ENCODE peak calls at places on chromosomes 7 and 10, in five cellular contexts. Y is body of pancreas, K is GM06990, X is bronchial epithelial cell, E is uterus. B is an unnamed sample.

GRCh38 chr10:132540456-132540855 is 2.9 kb downstream of the INPP5A start:
- DNase-seq in Y (peak), K (no peak), X (peak), E (peak), B (peak)

GRCh38 chr10:33746878-33747277 is 412.4 kb upstream of the NRP1 start:
- DNase-seq in Y (no peak), K (no peak), X (no peak), E (no peak), B (no peak)

GRCh38 chr10:119209050-119209735 is 1.8 kb downstream of the GRK5 start:
- DNase-seq in Y (peak), K (peak), X (peak), E (peak), B (peak)

GRCh38 chr7:140607441-140607989 is 33.1 kb downstream of the DENND2A start:
- DNase-seq in Y (peak), K (no peak), X (no peak), E (peak), B (peak)

GRCh38 chr7:129557686-129558481 is 53.6 kb upstream of the NRF1 start:
- DNase-seq in Y (no peak), K (no peak), X (no peak), E (no peak), B (no peak)

GRCh38 chr10:43822509-43823236 is 174.0 kb upstream of the ZNF32 start:
- DNase-seq in Y (no peak), K (no peak), X (no peak), E (peak), B (no peak)

GRCh38 chr7:26151096-26151495 is 902 bp upstream of the NFE2L3 start:
- DNase-seq in Y (no peak), K (no peak), X (no peak), E (no peak), B (no peak)

GRCh38 chr7:152617056-152617455 is 58.9 kb downstream of the XRCC2 start:
- DNase-seq in Y (no peak), K (no peak), X (no peak), E (no peak), B (no peak)

GRCh38 chr7:156892086-156892800 is 740 bp downstream of the LMBR1 start:
- DNase-seq in Y (peak), K (peak), X (no peak), E (peak), B (peak)

GRCh38 chr10:13739178-13739577 is 152.4 kb downstream of the PRPF18 start:
- DNase-seq in Y (no peak), K (no peak), X (no peak), E (no peak), B (no peak)

GRCh38 chr7:6556196-6556595 is 4.9 kb upstream of the GRID2IP start:
- DNase-seq in Y (no peak), K (no peak), X (no peak), E (no peak), B (no peak)

GRCh38 chr7:3301831-3302618 is 973 bp downstream of the SDK1 start:
- DNase-seq in Y (no peak), K (no peak), X (no peak), E (no peak), B (no peak)

GRCh38 chr10:89738551-89739209 is 37.3 kb downstream of the KIF20B start:
- DNase-seq in Y (no peak), K (peak), X (no peak), E (no peak), B (no peak)

GRCh38 chr7:155764432-155764798 is 47.8 kb downstream of the SHH start:
- DNase-seq in Y (no peak), K (no peak), X (no peak), E (no peak), B (no peak)

GRCh38 chr10:184911-185310 is 49.7 kb downstream of the ZMYND11 start:
- DNase-seq in Y (no peak), K (no peak), X (peak), E (no peak), B (no peak)

GRCh38 chr7:55242613-55243012 is 122.5 kb upstream of the LANCL2 start:
- DNase-seq in Y (no peak), K (no peak), X (peak), E (no peak), B (no peak)

GRCh38 chr7:14685112-14685511 is 217.4 kb downstream of the DGKB start:
- DNase-seq in Y (no peak), K (no peak), X (no peak), E (no peak), B (no peak)

GRCh38 chr10:25748509-25748908 is 185.5 kb upstream of the MYO3A start:
- DNase-seq in Y (no peak), K (no peak), X (no peak), E (no peak), B (no peak)

GRCh38 chr7:83646027-83646426 is 2.9 kb downstream of the SEMA3E start:
- DNase-seq in Y (no peak), K (no peak), X (no peak), E (no peak), B (no peak)

GRCh38 chr10:75179657-75180177 is 30.9 kb upstream of the VDAC2 start:
- DNase-seq in Y (no peak), K (no peak), X (no peak), E (no peak), B (no peak)

GRCh38 chr7:149720372-149721083 is 52.9 kb downstream of the ZNF467 start:
- DNase-seq in Y (peak), K (no peak), X (no peak), E (no peak), B (peak)

GRCh38 chr10:108052981-108053380 is 888.5 kb upstream of the SORCS1 start:
- DNase-seq in Y (no peak), K (no peak), X (peak), E (no peak), B (no peak)

GRCh38 chr10:95793401-95794045 is 37.6 kb downstream of the ENTPD1 start:
- DNase-seq in Y (no peak), K (no peak), X (no peak), E (no peak), B (no peak)

GRCh38 chr7:80678703-80679102 is 40.3 kb downstream of the CD36 start:
- DNase-seq in Y (no peak), K (no peak), X (no peak), E (no peak), B (no peak)

GRCh38 chr7:82808633-82809032 is 354.1 kb downstream of the PCLO start:
- DNase-seq in Y (no peak), K (no peak), X (no peak), E (no peak), B (no peak)

GRCh38 chr10:36224431-36224985 is 582.4 kb upstream of the FZD8 start:
- DNase-seq in Y (no peak), K (no peak), X (peak), E (no peak), B (no peak)

GRCh38 chr7:90455163-90456030 is 14.0 kb upstream of the PTTG1IP2 start:
- DNase-seq in Y (no peak), K (peak), X (peak), E (no peak), B (no peak)

GRCh38 chr10:79229081-79229541 is 118.2 kb upstream of the PPIF start:
- DNase-seq in Y (no peak), K (no peak), X (no peak), E (no peak), B (no peak)

GRCh38 chr10:23406409-23406808 is 32.5 kb upstream of the OTUD1 start:
- DNase-seq in Y (no peak), K (no peak), X (no peak), E (no peak), B (no peak)

DNA sequence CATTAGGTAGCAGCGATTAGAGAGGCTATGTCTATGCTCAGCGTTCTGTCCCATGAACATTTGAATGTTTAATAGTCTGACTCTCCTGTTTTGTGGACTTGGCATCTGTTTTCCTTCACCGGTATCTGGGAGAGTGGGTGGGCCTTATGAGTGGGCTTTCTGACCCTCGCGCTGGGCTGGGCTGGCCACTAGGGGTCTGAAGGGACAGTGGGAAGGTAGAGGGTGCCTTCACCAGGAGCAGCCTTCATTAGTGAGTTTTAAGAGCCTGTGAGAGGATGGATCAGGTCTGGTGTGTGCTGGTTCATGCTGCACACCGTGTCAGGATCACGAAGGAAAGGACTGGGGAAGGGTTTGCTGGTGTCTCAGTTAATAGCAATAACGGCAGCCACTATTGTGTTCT is 33.4 kb downstream of the DCLRE1A start:
- DNase-seq in Y (no peak), K (no peak), X (no peak), E (no peak), B (no peak)
- TF ChIP-seq CTCF in Y (no peak), K (peak), X (no peak), E (no peak), B (no peak)

GRCh38 chr10:101492814-101493213 is 95.2 kb downstream of the POLL start:
- DNase-seq in Y (no peak), K (no peak), X (no peak), E (no peak), B (no peak)

GRCh38 chr10:101493249-101493648 is 94.8 kb downstream of the POLL start:
- DNase-seq in Y (no peak), K (no peak), X (no peak), E (no peak), B (no peak)

GRCh38 chr10:101493782-101494281 is 94.2 kb downstream of the POLL start:
- DNase-seq in Y (no peak), K (no peak), X (no peak), E (no peak), B (no peak)

GRCh38 chr10:101494650-101495049 is 93.4 kb downstream of the POLL start:
- DNase-seq in Y (no peak), K (no peak), X (no peak), E (no peak), B (no peak)

DNA sequence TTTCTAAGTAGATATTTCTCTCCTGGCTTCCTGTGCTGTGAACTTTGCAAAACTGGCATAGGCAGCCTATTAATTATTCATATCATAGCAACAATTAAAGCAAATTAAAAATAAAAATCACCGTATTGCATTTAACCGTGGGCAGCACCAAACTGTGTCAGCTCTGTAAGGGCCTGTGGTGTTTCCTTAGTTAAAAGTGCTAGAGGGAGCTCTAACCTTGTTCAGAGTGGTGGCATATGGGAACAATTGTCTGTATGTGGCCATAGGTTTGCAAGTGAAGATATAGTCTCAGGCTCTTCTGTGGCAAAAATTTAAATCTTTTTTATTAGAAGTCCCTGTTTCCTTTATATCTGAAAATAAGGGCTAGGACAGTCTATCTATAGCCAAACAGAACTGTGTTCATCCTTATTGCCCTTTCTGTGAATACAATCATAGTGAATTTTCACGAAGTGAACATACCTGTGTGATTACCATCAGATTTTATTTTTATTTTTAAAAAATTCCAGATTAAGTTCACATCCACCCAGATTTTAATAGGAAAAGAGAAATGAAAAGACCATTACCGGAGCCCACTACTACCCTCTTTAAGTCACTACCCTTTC is 92.6 kb downstream of the POLL start:
- DNase-seq in Y (no peak), K (no peak), X (peak), E (no peak), B (no peak)
- TF ChIP-seq CTCF in Y (no peak), K (peak), X (peak), E (no peak), B (peak)

GRCh38 chr7:135833642-135834041 is 85.0 kb upstream of the FAM180A start:
- DNase-seq in Y (no peak), K (no peak), X (no peak), E (no peak), B (no peak)

GRCh38 chr7:135834262-135834661 is 85.6 kb upstream of the FAM180A start:
- DNase-seq in Y (no peak), K (no peak), X (no peak), E (no peak), B (no peak)

GRCh38 chr7:135843214-135843613 is 94.6 kb upstream of the FAM180A start:
- DNase-seq in Y (no peak), K (no peak), X (no peak), E (no peak), B (no peak)

GRCh38 chr7:135842446-135843175 is 94.0 kb upstream of the FAM180A start:
- DNase-seq in Y (no peak), K (no peak), X (no peak), E (no peak), B (no peak)

DNA sequence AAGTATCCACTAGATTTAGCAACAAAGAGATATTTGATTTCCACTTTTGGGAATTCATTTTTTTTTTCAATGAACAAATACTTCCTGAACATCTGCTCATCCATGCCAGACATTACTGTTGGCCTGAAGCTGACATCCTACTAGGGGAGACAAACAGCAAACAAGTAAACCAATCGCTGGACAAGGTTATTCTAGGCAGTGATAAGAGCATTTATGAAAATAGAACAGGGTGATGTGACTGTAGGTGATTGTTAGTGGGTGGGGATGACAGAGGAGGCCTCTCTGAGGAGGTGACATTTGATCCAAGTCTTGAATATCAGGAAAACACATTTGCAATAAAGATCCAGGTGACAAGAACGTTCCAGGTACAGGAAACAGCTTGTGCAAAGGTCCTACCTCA is 89.1 kb upstream of the FAM180A start:
- DNase-seq in Y (no peak), K (no peak), X (no peak), E (no peak), B (no peak)
- TF ChIP-seq CTCF in Y (no peak), K (no peak), X (no peak), E (no peak), B (no peak)

DNA sequence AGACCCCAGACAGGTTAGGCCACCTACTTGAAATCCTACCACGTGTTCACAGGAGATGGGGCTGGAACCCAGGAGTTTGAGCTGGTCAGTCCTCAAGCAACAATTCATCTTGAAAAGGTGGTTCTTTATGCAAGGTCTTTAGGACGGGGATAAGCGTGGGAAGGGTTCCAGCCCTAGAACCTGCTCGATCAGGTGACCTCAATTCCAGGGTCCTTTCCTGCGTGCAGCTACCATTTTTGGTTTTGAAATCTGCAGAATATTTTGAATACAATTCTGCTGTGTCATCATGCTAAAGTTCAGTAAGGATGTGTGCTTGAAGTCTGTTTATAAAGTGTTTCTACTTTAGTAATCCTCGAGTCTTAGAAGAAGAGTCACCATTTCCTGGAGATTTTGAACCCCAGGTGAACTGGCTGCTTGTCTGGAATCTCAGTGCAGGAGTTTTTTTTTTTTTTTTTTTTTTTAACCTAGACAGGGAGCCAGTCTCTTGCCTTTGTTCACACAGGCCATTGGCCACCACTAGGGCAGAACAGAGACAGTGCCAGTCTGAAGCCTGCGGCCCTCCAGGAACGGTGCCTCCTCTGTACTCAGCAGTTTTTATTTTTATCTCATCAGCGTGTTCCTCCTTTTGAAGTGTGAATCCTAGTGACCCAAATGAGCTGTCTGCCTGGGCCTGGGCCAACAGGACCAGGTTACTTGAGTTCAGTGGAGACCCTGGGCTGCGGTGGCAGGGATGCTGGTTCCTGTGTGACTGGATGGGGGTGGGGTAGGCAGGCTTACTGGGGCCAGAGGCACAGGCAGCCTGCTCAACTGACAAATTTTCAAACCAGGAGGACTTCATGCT is 54.6 kb downstream of the EEPD1 start:
- DNase-seq in Y (peak), K (no peak), X (peak), E (no peak), B (peak)
- TF ChIP-seq CTCF in Y (peak), K (no peak), X (no peak), E (no peak), B (peak)

GRCh38 chr10:81820418-81820817 is 54.6 kb upstream of the NRG3 start:
- DNase-seq in Y (no peak), K (no peak), X (peak), E (no peak), B (no peak)
- TF ChIP-seq CTCF in Y (no peak), K (no peak), X (no peak), E (no peak), B (no peak)

DNA sequence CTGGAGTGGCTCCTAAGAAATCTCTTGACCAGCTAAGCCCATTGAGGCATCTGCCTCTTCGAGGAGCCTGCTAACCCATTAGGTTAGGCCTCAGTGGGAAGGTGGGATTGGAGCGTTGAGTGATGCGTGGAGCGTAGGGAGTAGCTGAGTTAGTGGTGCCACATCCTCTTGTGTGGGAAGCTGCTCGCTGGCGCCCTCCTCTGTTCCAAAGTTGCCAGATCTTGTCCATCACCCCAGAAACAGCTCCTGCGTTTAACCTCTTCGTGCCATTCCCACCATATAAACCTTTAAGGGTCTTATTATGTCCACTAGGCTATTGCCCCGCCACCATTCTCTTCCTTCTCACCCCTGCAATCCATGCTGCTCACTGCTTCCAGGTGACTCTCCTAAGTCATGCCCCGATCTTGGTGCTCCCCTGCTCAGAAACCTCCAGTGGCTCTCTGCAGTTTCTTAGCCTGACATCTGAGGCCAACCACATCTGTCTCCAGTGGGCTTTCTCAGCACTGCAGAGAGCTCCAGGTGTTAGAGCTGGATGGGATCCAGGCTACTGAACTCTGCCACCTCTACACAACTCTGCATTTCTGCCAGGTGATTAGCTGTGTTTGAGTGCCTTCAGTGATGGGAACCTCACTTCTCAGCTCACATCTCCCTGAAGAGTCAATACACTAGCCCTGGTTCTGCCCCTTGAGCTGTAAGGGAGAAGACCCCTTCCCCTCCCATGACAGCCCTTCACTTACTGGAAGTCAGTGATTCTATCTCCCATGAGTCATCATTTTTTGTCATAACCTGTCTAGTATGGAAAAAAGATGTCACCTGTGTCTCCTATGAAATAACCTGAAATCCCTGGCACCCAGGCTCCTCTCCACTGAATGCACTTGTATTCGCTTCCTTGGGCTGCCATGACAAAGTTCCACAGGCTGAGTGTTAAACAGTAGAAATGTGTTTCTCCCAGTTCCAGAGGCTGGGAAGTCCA is 65.0 kb upstream of the FGFR2 start:
- DNase-seq in Y (no peak), K (no peak), X (peak), E (no peak), B (no peak)
- TF ChIP-seq CTCF in Y (no peak), K (peak), X (peak), E (no peak), B (no peak)

DNA sequence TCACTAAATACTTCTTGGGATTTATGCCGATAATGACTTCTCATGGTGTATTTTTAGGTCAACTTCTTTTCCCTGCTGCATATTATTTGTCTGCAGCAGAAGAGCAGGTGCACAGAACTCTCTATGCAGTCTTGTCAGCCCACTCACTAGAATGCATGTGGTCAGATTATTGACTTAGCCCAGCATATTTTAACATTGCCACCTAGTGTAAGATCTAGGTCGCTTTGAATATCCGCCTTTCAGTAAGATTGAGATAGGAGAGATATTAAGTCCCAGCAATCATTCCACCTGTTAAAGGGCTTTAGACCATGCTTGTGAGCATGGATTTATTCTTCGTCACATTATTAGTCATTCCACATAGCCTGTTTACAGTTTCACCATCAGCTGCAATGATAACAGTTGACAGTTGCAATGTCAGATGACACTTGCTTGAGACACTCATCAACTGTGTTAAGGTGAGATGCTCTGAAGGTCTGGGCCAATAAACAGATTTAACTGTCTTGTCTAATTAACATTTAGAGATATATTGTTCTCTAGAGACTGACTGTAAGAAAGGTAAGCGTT is 491.7 kb downstream of the ARL4A start:
- DNase-seq in Y (no peak), K (no peak), X (peak), E (no peak), B (no peak)
- TF ChIP-seq CTCF in Y (peak), K (peak), X (peak), E (no peak), B (no peak)

GRCh38 chr7:95718556-95719410 is 53.6 kb upstream of the DYNC1I1 start:
- DNase-seq in Y (no peak), K (no peak), X (peak), E (no peak), B (no peak)
- TF ChIP-seq CTCF in Y (peak), K (peak), X (peak), E (peak), B (peak)

B was measured in psoas muscle.